ENCODE peak calls at places on chromosomes 4 and X, in six cellular contexts. H, I, B, J, P and M are unnamed samples.

GRCh38 chr4:101420661-101421060 is 73.3 kb upstream of the PPP3CA start:
- DNase-seq in H (peak), J (no peak), I (no peak), P (no peak), B (no peak), M (no peak)

GRCh38 chrX:143601809-143602208 is 34.1 kb downstream of the SLITRK4 start:
- DNase-seq in P (no peak), B (no peak), I (no peak), J (no peak), H (no peak), M (no peak)

GRCh38 chr4:147567276-147567675 is 49.9 kb upstream of the TMEM184C start:
- DNase-seq in H (no peak), I (no peak), B (no peak), P (no peak), J (no peak), M (no peak)

GRCh38 chrX:120316587-120317283 is 5.5 kb upstream of the TMEM255A start:
- DNase-seq in J (no peak), H (peak), P (no peak), I (no peak), B (no peak), M (no peak)

GRCh38 chr4:41455215-41455614 is 82.7 kb upstream of the LIMCH1 start:
- DNase-seq in P (no peak), H (no peak), I (no peak), B (no peak), J (no peak), M (no peak)

GRCh38 chrX:152635941-152636340 is 1.8 kb upstream of the GABRQ start:
- DNase-seq in H (peak), P (peak), J (no peak), B (peak), I (peak), M (peak)

GRCh38 chrX:41275661-41276609 is 58.0 kb upstream of the DDX3X start:
- DNase-seq in I (peak), P (peak), B (no peak), H (peak), J (peak), M (peak)

GRCh38 chr4:107094332-107094731 is 58.2 kb upstream of the DKK2 start:
- DNase-seq in I (peak), B (no peak), H (peak), J (no peak), P (peak), M (no peak)

GRCh38 chrX:119775517-119776238 is 15.8 kb downstream of the RPL39 start:
- DNase-seq in B (no peak), I (no peak), J (no peak), H (no peak), P (no peak), M (no peak)

GRCh38 chr4:123649248-123649643 is 252.7 kb downstream of the SPRY1 start:
- DNase-seq in H (no peak), J (no peak), P (no peak), B (no peak), I (no peak), M (no peak)

GRCh38 chr4:147034372-147034771 is 88.7 kb upstream of the TTC29 start:
- DNase-seq in B (no peak), I (no peak), H (no peak), P (no peak), J (no peak), M (no peak)

GRCh38 chr4:82797591-82798081 is 960 bp downstream of the SCD5 start:
- DNase-seq in I (peak), P (no peak), J (no peak), B (no peak), H (peak), M (peak)

GRCh38 chrX:105880491-105880890 is 58.2 kb downstream of the NRK start:
- DNase-seq in P (no peak), H (no peak), B (no peak), J (no peak), I (no peak), M (no peak)

GRCh38 chrX:105874790-105875189 is 52.5 kb downstream of the NRK start:
- DNase-seq in J (no peak), I (no peak), B (no peak), P (no peak), H (no peak), M (no peak)

GRCh38 chrX:105872921-105873320 is 50.6 kb downstream of the NRK start:
- DNase-seq in I (no peak), J (no peak), P (no peak), B (no peak), H (peak), M (no peak)

GRCh38 chrX:105876658-105877057 is 54.3 kb downstream of the NRK start:
- DNase-seq in P (peak), B (no peak), I (peak), J (no peak), H (peak), M (no peak)
- TF ChIP-seq CTCF in P (peak), B (peak), I (peak), J (no peak), H (peak), M (no peak)

GRCh38 chrX:11427082-11428033 is 134.1 kb downstream of the AMELX start:
- DNase-seq in I (peak), B (no peak), J (peak), P (no peak), H (no peak), M (no peak)
- TF ChIP-seq CTCF in I (peak), B (peak), J (no peak), P (no peak), H (no peak), M (no peak)

DNA sequence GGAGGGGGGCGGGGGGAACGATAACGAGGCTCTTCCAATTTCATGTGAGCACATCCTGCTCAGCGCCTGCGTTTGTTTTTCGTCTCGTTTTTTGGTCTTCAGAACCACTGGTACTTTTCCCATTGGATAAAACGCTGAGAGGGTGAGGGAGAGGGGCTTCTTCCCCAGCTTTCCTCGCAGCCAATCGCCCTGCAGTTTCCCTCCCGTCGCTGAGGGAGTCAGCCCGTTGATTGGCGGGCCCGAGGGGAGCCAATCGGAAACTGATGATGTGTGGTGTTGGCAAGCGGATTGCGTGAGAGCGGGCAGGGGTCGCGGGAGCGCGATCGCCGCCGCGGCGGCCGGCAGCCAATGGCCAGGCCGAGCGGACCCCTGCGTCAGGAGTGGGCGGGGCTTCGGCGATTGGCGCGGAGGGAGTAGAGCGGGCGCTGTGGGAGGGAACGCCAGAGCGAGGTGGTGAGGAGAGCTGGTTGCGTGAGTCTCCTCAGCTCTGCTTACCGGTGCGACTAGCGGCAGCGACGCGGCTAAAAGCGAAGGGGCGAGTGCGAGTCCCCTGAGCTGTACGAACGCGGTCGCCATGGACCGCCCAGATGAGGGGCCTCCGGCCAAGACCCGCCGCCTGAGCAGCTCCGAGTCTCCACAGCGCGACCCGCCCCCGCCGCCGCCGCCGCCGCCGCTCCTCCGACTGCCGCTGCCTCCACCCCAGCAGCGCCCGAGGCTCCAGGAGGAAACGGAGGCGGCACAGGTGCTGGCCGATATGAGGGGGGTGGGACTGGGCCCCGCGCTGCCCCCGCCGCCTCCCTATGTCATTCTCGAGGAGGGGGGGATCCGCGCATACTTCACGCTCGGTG is at the start of gene TSPYL2:
- DNase-seq in B (peak), H (peak), J (peak), P (peak), I (peak), M (peak)
- TF ChIP-seq CTCF in B (no peak), H (no peak), J (no peak), P (peak), I (no peak), M (no peak)

GRCh38 chr4:165343353-165344191 is 16.1 kb downstream of the MSMO1 start:
- DNase-seq in I (no peak), B (no peak), J (no peak), P (peak), H (no peak), M (peak)
- TF ChIP-seq CTCF in I (no peak), B (peak), J (no peak), P (peak), H (no peak), M (no peak)

DNA sequence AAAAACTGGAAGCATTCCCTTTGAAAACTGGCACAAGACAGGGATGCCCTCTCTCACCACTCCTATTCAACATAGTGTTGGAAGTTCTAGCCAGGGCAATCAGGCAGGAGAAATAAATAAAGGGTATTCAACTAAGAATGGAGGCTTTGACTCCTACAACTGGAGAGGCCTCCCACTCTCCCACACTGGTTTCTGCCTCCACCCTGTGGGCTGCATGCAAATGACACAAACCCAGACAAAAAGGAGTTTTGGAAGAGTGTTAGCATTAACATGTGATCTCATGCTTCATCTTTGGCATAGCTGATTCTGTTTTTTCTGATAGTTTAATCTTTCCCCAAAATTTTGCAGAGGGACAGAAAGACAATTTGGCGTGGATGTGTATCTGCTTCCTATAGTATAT is 80.8 kb upstream of the IQCM start:
- DNase-seq in B (no peak), J (no peak), I (peak), H (peak), P (no peak), M (no peak)
- TF ChIP-seq CTCF in B (peak), J (no peak), I (peak), H (peak), P (peak), M (no peak)

GRCh38 chr4:121675715-121676114 is 21.1 kb downstream of the ANXA5 start:
- DNase-seq in B (no peak), I (peak), H (no peak), P (peak), J (no peak), M (no peak)
- TF ChIP-seq CTCF in B (peak), I (peak), H (no peak), P (peak), J (no peak), M (no peak)

GRCh38 chr4:77305766-77306165 is 148.8 kb downstream of the CCNG2 start:
- DNase-seq in B (no peak), P (no peak), I (no peak), J (no peak), H (no peak), M (no peak)
- TF ChIP-seq CTCF in B (no peak), P (no peak), I (no peak), J (no peak), H (no peak), M (no peak)

DNA sequence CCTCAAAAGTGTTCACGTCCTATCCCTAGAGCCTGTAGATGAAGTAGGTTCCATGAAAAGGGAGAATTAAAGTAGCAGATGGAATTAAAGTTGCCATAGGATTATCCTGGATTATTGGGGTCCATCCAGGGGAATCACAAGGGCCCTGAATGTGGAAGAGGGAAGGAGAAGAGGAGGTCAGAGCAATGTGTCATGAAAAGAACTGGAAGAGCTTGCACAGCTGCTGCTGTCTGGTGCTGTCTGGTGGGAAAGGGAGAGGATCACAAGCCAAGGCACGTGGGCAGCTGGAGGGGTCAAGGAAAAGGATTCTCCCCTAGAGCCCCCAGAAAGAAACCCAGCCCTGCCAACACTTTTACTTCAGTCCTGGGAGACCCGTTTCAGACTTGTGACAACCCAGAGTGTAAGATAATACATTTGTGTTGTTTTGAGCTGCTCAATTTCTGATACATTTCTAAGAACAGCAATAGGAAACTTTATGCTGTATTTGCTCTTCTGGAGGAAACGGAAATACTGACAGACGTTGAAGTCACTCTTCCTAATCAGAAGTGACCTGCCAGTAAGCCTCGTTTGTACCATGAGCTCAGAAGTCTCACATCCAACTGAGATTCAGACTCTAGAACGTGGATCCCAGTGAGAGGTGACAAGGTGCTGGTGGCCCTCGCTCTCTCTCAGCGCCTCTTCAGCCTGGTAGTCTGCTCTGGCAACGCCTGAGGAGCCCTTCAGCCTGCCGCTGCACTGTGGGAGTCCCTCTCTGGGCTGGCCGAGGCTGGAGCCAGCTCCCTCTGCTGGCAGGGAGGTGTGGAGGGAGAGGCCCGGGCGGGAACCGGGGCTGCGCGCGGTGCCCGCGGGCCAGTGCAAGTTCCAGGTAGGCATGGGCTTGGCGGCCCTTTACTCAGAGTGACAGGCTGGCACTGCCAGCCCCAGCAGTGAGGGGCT is 34.7 kb upstream of the ENPP6 start:
- DNase-seq in H (no peak), B (no peak), I (no peak), J (no peak), P (no peak), M (peak)
- TF ChIP-seq CTCF in H (no peak), B (no peak), I (no peak), J (no peak), P (no peak), M (no peak)

DNA sequence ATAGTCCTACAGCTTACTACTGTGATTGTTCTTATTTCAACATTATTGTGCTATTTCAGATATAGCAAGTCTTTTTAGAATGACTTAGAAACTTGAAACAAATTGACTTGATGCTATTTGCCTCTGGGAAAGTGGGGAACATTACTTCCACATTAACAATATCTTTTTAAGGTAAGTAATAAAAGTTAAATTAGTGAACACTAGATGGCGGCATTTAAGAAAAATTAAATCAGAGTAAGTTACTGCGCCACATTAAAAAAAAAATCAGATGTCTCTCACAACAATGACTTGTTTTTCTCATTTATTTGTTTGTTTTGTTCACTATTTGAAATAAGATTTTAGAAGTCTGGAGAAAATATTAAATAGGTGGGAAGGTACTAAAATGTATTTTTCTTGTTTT is 1026.9 kb upstream of the SLIT2 start:
- DNase-seq in I (peak), J (no peak), B (no peak), P (no peak), H (no peak), M (no peak)
- TF ChIP-seq CTCF in I (peak), J (peak), B (peak), P (peak), H (no peak), M (peak)